ENCODE peak calls at places on chromosomes 16 and 17, in four cellular contexts. I, F, O and B are unnamed samples. For H3K4me1 and H3K36me3, the result is how much of the 10 kb centered on the place peaks cover.

GRCh38 chr16:53131050-53131362 is 76.2 kb downstream of the CHD9 start:
- DNase-seq in O (no peak), F (no peak), I (no peak), B (no peak)

GRCh38 chr17:79009397-79010303 is at the start of gene CANT1:
- DNase-seq in O (peak), I (peak), F (peak), B (no peak)

GRCh38 chr16:57618306-57619132 is 9.9 kb upstream of the ADGRG1 start:
- DNase-seq in O (no peak), F (no peak), I (no peak), B (no peak)

GRCh38 chr17:17757391-17757791 is 76.1 kb downstream of the RAI1 start:
- DNase-seq in F (no peak), O (no peak), I (no peak), B (no peak)

GRCh38 chr16:1825864-1826690 is 548 bp downstream of the HAGH start:
- DNase-seq in I (no peak), O (peak), F (no peak), B (no peak)

GRCh38 chr16:4293822-4294457 is 21.1 kb upstream of the TFAP4 start:
- DNase-seq in F (peak), I (no peak), O (peak), B (peak)

GRCh38 chr16:20704281-20704680 is 6.8 kb upstream of the ACSM1 start:
- DNase-seq in I (no peak), F (no peak), O (no peak), B (no peak)

GRCh38 chr17:17966399-17966798 is 5.8 kb downstream of the TOM1L2 start:
- DNase-seq in I (no peak), O (no peak), F (no peak), B (no peak)

GRCh38 chr17:1108810-1109605 is 70.8 kb downstream of the ABR start:
- DNase-seq in O (peak), F (peak), I (no peak), B (no peak)

GRCh38 chr16:1215574-1216295 is 9.3 kb downstream of the TPSG1 start:
- DNase-seq in I (no peak), F (no peak), O (no peak), B (no peak)

GRCh38 chr17:7855643-7856080 is 796 bp downstream of the TMEM88 start:
- DNase-seq in I (no peak), F (peak), O (no peak), B (no peak)

GRCh38 chr16:21101631-21102420 is 48.8 kb downstream of the DNAH3 start:
- DNase-seq in I (no peak), O (peak), F (no peak), B (peak)

GRCh38 chr16:25051446-25052160 is 36.4 kb upstream of the ARHGAP17 start:
- DNase-seq in I (no peak), O (no peak), F (no peak), B (no peak)

GRCh38 chr17:382644-383533 is 30.3 kb upstream of the RPH3AL start:
- DNase-seq in I (peak), F (no peak), O (no peak), B (no peak)

GRCh38 chr17:73341350-73342056 is 29.7 kb upstream of the CDC42EP4 start:
- DNase-seq in I (no peak), O (no peak), F (no peak), B (no peak)

GRCh38 chr16:978403-978802 is 3.2 kb upstream of the SOX8 start:
- DNase-seq in I (no peak), O (no peak), F (no peak), B (no peak)

GRCh38 chr17:57607553-57608120 is 137.5 kb downstream of the CCDC182 start:
- DNase-seq in O (no peak), I (no peak), F (no peak), B (no peak)

GRCh38 chr17:77328823-77329740 is 188.3 kb downstream of the SEC14L1 start:
- DNase-seq in F (peak), I (no peak), O (no peak), B (no peak)

GRCh38 chr16:48614759-48615158 is 4.8 kb upstream of the N4BP1 start:
- DNase-seq in O (no peak), I (no peak), F (no peak), B (peak)

GRCh38 chr16:47712276-47713224 is 251.4 kb downstream of the PHKB start:
- DNase-seq in O (no peak), F (no peak), I (no peak), B (no peak)

GRCh38 chr16:58454856-58455255 is 45.1 kb upstream of the NDRG4 start:
- DNase-seq in O (no peak), I (no peak), F (no peak), B (no peak)

GRCh38 chr16:67156146-67156844 is 3.4 kb downstream of the TRADD start:
- DNase-seq in O (no peak), I (no peak), F (no peak), B (no peak)

GRCh38 chr17:8872705-8873426 is 5.4 kb upstream of the PIK3R6 start:
- DNase-seq in O (no peak), F (no peak), I (no peak), B (no peak)

GRCh38 chr16:3576211-3576610 is 992 bp downstream of the NLRC3 start:
- DNase-seq in I (no peak), O (no peak), F (no peak), B (no peak)

GRCh38 chr17:8556074-8556473 is 74.5 kb downstream of the MYH10 start:
- DNase-seq in I (no peak), O (no peak), F (no peak), B (no peak)

GRCh38 chr16:11259655-11260595 is 3.9 kb upstream of the SOCS1 start:
- DNase-seq in I (no peak), F (no peak), O (no peak), B (no peak)

GRCh38 chr17:62807812-62808575 is at the start of gene MARCHF10:
- DNase-seq in I (no peak), O (no peak), F (peak), B (peak)

GRCh38 chr17:50297407-50297865 is 23.2 kb downstream of the TMEM92 start:
- DNase-seq in F (peak), O (peak), I (no peak), B (peak)

GRCh38 chr17:53837131-53837530 is 14.4 kb downstream of the KIF2B start:
- DNase-seq in I (no peak), F (no peak), O (no peak), B (no peak)

GRCh38 chr16:57261806-57262205 is 16.7 kb downstream of the ARL2BP start:
- DNase-seq in O (no peak), I (no peak), F (no peak), B (no peak)

GRCh38 chr17:82296511-82297279 is 20.7 kb downstream of the CD7 start:
- DNase-seq in F (peak), I (no peak), O (no peak), B (no peak)

GRCh38 chr16:70553645-70554044 is 30.0 kb downstream of the SF3B3 start:
- DNase-seq in F (no peak), O (no peak), I (no peak), B (no peak)

GRCh38 chr17:35766903-35767510 is 6.3 kb downstream of the C17orf50 start:
- DNase-seq in O (no peak), I (no peak), F (no peak), B (no peak)

GRCh38 chr16:12166271-12166670 is 189.7 kb downstream of the SNX29 start:
- DNase-seq in F (no peak), I (no peak), O (no peak), B (no peak)

DNA sequence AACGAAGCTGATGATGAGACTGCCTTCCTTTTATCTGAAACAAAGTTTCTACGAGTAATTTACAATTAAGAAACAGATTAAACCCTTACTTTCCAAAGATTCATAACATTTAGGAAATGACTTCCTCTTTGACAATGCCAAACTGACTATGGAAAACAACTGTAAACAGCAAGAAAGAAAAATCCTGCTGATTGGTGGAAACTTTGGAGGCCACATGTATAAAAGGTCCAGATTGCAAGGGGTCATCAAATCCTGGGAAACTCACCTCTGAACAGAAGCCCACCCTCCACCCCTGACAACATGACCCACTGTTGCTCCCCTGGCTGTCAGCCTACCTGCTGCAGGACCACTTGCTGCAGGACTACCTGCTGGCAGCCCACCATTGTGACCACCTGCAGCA is at the start of gene KRTAP9-6:
- DNase-seq in I (no peak), F (no peak), O (no peak), B (no peak)
- H3K27ac ChIP-seq in I (no peak), F (no peak), O (no peak), B (no peak)

DNA sequence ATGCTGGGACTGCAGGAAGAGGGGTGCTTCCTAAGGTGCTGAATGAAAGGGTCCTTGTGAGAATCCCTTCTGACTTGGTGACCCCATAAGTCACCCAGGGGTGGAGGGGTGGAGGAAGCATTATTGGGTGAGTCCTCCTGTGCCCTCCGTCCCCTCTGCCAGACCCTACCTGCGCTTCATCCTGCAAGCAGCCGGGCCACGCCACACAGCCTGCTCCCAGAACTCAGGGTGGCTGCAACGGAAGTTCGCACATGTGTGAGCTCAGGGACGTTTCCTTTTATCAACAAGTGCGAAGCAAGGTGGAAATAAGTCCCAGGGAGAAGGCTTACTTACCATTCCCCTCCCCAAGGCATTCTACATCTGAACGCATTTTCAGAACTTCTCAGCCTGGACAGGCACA is 40.9 kb downstream of the COX4I1 start:
- DNase-seq in F (no peak), O (no peak), I (no peak), B (no peak)
- H3K4me1 ChIP-seq in F (under half), O (under half), I (under half), B (under half)

DNA sequence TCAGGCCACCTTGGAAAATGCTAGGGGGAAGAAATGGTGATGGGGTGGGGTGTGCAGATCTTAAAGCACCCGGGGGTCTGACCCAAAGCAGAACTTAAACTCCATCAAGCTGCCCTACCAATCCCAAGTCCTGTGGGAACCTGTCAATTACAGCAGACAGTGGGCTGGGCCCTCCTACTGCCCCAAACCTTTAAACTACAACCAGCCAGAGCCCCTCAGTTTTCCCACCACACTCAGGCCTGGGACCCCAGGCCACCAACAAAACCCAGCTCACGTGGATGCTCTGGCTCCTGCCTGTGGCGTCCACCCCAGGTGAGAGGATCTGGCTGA is 2.7 kb downstream of the MYO18A start:
- DNase-seq in O (no peak), I (no peak), F (no peak), B (no peak)
- H3K36me3 ChIP-seq in O (under half), I (under half), F (under half), B (under half)

DNA sequence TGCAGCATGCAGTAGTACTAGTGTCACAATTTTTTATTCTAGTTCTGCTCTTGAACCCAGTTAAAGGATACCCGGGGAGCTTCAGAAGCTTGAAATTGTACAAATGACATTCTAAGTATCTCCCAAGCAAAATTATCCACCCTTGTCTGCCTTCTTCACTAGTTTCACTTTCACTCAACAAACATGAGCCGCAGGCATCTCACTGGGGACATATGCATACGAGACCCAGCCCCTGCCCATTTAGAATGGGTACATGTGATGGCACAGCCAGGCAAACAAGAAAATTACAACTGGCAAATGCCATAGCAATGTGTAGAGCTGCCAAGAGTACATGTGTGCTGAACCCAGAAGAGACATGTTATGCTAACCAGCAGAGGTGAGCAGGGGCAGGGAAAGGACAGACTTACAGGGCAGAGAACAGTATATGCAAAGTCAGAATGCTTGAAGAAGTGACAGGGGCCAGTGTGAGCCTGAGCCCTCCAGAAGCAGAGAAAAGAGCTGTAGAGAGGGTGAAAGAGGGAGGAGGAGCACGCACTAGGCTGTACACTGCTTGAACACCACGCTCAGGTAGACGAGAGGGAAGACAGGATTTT is 8.3 kb downstream of the GINS2 start:
- DNase-seq in I (no peak), O (no peak), F (no peak), B (no peak)
- H3K27ac ChIP-seq in I (no peak), O (no peak), F (no peak), B (no peak)

GRCh38 chr17:75404739-75405364 is 626 bp downstream of the GRB2 start:
- DNase-seq in I (no peak), F (peak), O (peak), B (no peak)
- H3K4me1 ChIP-seq in I (under half), F (under half), O (half or more), B (under half)

DNA sequence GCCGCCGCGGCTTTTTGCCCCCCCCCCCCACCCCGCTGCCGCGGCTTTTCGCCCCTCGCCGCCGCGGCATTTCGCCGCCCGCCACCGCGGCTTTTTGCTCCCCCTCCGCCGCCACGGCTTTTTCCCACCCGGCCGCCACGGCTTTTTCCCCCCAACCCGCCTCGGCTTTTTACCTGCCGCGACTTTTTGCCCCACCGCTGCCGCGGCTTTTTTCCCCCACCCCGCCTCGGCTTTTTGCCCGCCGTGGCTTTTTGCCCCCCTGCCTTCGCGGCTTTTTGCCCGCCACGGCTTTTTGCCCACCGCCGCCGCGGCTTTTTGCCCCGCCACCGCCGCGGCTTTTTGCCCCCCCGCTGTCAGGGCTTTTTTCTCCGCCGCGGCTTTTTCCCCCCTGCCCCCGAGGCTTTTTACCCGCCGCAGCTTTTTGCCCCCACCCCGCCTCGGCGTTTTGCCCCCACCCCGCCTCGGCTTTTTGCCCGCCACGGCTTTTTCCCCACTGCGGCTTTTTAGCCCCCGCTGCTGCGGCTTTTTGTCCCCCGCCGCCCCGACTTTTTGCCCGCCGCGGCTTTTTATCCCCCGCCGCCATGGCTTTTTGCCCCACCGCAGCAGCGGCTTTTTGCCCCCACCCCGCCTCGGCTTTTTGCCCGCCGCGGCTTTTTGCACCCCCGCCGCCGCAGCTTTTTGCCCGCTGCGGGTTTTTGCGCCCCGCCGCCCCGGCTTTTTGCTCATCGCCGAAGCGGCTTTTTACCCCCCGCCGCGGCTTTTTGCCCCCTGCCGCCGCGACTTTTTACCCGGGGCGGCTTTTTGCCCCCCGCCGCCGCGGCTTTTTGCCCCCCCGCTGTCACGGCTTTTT is 527.8 kb upstream of the WSB1 start:
- DNase-seq in I (no peak), O (no peak), F (no peak), B (no peak)
- H3K36me3 ChIP-seq in I (under half), O (under half), F (under half), B (under half)

DNA sequence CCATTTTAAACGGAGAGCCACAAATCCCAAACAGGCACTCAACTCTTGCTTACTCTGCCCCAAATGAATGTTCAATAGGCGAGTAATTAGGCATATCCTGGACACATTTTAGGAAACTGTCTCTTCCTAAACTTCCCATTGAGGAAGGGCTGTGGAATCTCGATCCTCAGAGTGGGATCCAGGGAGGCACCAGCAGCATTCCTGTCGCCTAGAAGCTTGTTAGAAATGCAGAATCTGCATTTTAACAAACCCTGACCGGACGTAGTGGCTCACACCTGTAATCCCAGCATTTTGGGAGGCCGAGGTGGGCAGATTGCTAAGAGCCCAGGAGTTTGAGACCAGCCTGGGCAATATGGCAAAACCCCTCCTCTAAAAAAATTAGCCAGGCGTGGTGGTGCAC is 95.6 kb downstream of the GAS7 start:
- DNase-seq in I (no peak), O (no peak), F (no peak), B (no peak)
- H3K27ac ChIP-seq in I (no peak), O (no peak), F (no peak), B (no peak)

DNA sequence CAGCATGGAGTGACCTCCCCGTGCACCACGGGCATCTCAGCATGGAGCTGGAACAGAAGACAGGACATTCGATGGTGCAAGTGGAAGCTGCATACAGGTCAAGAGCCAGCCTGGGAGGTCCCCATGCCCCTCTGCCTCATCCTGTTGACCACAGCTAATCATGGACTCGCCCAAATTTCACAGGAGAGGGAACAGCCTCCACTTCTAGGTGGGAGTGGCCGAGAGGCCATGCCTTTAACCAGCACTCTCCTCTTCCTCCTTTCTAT is 3.8 kb upstream of the SLC47A2 start:
- DNase-seq in O (no peak), F (no peak), I (no peak), B (no peak)
- H3K4me1 ChIP-seq in O (under half), F (under half), I (under half), B (under half)

DNA sequence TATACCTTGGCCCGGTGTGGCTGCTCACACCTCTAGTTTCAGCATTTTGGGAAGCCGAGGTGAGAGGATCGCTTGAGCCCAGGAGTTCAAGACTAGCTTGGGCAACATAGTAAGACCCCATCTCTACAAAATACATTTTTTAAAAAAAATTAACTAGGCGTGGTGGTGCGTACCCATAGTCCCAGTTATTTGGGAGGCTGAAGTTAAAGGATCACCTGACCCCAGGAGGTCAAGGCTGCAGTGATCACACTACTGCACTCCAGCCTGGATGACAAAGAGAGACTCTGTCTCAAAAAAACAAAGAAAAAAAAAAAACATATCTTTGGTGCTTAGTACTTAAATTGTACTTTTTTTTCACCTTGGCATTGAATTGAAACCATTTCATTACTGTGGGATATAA is 99.0 kb downstream of the CACNG1 start:
- DNase-seq in I (no peak), F (no peak), O (no peak), B (no peak)
- H3K36me3 ChIP-seq in I (under half), F (under half), O (half or more), B (half or more)